ENCODE peak calls at places on chromosomes 12 and 14, in four cellular contexts. One of them, this sample, is unnamed.

GRCh38 chr14:72932893-72933292 is 6.6 kb downstream of the DCAF4 start:
- DNase-seq in nephron progenitor cell: no peak
- DNase-seq in glomerular endothelial cell: no peak
- DNase-seq in GM13976: no peak
- DNase-seq in this sample: peak

GRCh38 chr14:72880164-72880563 is 13.7 kb downstream of the DPF3 start:
- DNase-seq in nephron progenitor cell: no peak
- DNase-seq in glomerular endothelial cell: no peak
- DNase-seq in GM13976: no peak
- DNase-seq in this sample: no peak

GRCh38 chr14:41785696-41786095 is 179.0 kb downstream of the LRFN5 start:
- DNase-seq in nephron progenitor cell: no peak
- DNase-seq in glomerular endothelial cell: no peak
- DNase-seq in GM13976: no peak
- DNase-seq in this sample: no peak

GRCh38 chr14:22996823-22997301 is 13.1 kb downstream of the C14orf93 start:
- DNase-seq in nephron progenitor cell: peak
- DNase-seq in glomerular endothelial cell: no peak
- DNase-seq in GM13976: no peak
- DNase-seq in this sample: peak

GRCh38 chr12:107560194-107560905 is 125.2 kb upstream of the PWP1 start:
- DNase-seq in nephron progenitor cell: no peak
- DNase-seq in glomerular endothelial cell: no peak
- DNase-seq in GM13976: no peak
- DNase-seq in this sample: peak

GRCh38 chr14:59305836-59306555 is 117.5 kb downstream of the DAAM1 start:
- DNase-seq in nephron progenitor cell: no peak
- DNase-seq in glomerular endothelial cell: no peak
- DNase-seq in GM13976: no peak
- DNase-seq in this sample: no peak

GRCh38 chr14:57898837-57899572 is 33.1 kb upstream of the SLC35F4 start:
- DNase-seq in nephron progenitor cell: no peak
- DNase-seq in glomerular endothelial cell: no peak
- DNase-seq in GM13976: no peak
- DNase-seq in this sample: no peak

GRCh38 chr12:12612403-12612802 is 727 bp downstream of the CREBL2 start:
- DNase-seq in nephron progenitor cell: no peak
- DNase-seq in glomerular endothelial cell: no peak
- DNase-seq in GM13976: peak
- DNase-seq in this sample: no peak

GRCh38 chr12:107845226-107845979 is 70.9 kb downstream of the ASCL4 start:
- DNase-seq in nephron progenitor cell: no peak
- DNase-seq in glomerular endothelial cell: no peak
- DNase-seq in GM13976: no peak
- DNase-seq in this sample: no peak

GRCh38 chr12:124525455-124525854 is 42.0 kb downstream of the NCOR2 start:
- DNase-seq in nephron progenitor cell: no peak
- DNase-seq in glomerular endothelial cell: no peak
- DNase-seq in GM13976: no peak
- DNase-seq in this sample: no peak

GRCh38 chr12:67698711-67699603 is 50.4 kb downstream of the DYRK2 start:
- DNase-seq in nephron progenitor cell: no peak
- DNase-seq in glomerular endothelial cell: no peak
- DNase-seq in GM13976: peak
- DNase-seq in this sample: no peak

GRCh38 chr12:685388-685787 is 22.1 kb upstream of the NINJ2 start:
- DNase-seq in nephron progenitor cell: no peak
- DNase-seq in glomerular endothelial cell: no peak
- DNase-seq in GM13976: peak
- DNase-seq in this sample: no peak

GRCh38 chr14:68781161-68782021 is 11.5 kb downstream of the ZFP36L1 start:
- DNase-seq in nephron progenitor cell: no peak
- DNase-seq in glomerular endothelial cell: no peak
- DNase-seq in GM13976: no peak
- DNase-seq in this sample: no peak

GRCh38 chr12:14256139-14256538 is 109.3 kb upstream of the ATF7IP start:
- DNase-seq in nephron progenitor cell: no peak
- DNase-seq in glomerular endothelial cell: no peak
- DNase-seq in GM13976: no peak
- DNase-seq in this sample: no peak

GRCh38 chr12:6425588-6426531 is 18.9 kb upstream of the CD27 start:
- DNase-seq in nephron progenitor cell: no peak
- DNase-seq in glomerular endothelial cell: no peak
- DNase-seq in GM13976: no peak
- DNase-seq in this sample: no peak

GRCh38 chr12:47754126-47754525 is 4.6 kb downstream of the RAPGEF3 start:
- DNase-seq in nephron progenitor cell: no peak
- DNase-seq in glomerular endothelial cell: no peak
- DNase-seq in GM13976: no peak
- DNase-seq in this sample: no peak

GRCh38 chr14:100994757-100995156 is 91.2 kb upstream of the RTL1 start:
- DNase-seq in nephron progenitor cell: no peak
- DNase-seq in glomerular endothelial cell: no peak
- DNase-seq in GM13976: no peak
- DNase-seq in this sample: no peak

GRCh38 chr14:65948302-65948701 is 535.8 kb downstream of the FUT8 start:
- DNase-seq in nephron progenitor cell: no peak
- DNase-seq in glomerular endothelial cell: no peak
- DNase-seq in GM13976: no peak
- DNase-seq in this sample: no peak

GRCh38 chr12:95998611-95999300 is 2.6 kb upstream of the HAL start:
- DNase-seq in nephron progenitor cell: peak
- DNase-seq in glomerular endothelial cell: peak
- DNase-seq in GM13976: peak
- DNase-seq in this sample: no peak

GRCh38 chr14:90760591-90761316 is 55.5 kb downstream of the TTC7B start:
- DNase-seq in nephron progenitor cell: no peak
- DNase-seq in glomerular endothelial cell: no peak
- DNase-seq in GM13976: no peak
- DNase-seq in this sample: no peak

GRCh38 chr14:80901260-80901659 is 40.3 kb downstream of the CEP128 start:
- DNase-seq in nephron progenitor cell: no peak
- DNase-seq in glomerular endothelial cell: no peak
- DNase-seq in GM13976: no peak
- DNase-seq in this sample: no peak

This sample was measured in lower leg skin.